ENCODE peak calls at places on chromosomes 5 and 9, in six cellular contexts. S is CD8-positive, alpha-beta T cell; W is Caco-2; G is IMR-90; Z is activated T-helper 1 cell treated with Interleukin-2 at 50 U/mL for 16 hours; N is stimulated activated CD8-positive, alpha-beta memory T cell treated with anti-CD3 and anti-CD28 coated beads, Interleukin-4, amount 100 ng/mL, for 48 hours. J is an unnamed sample.

GRCh38 chr9:134918646-134919045 is 934 bp upstream of the FCN1 start:
- DNase-seq in S (no peak), G (no peak), N (no peak), Z (no peak), W (no peak), J (no peak)

GRCh38 chr5:125326114-125326513 is 579.7 kb upstream of the ZNF608 start:
- DNase-seq in W (no peak), S (no peak), N (no peak), Z (no peak), G (peak), J (no peak)

GRCh38 chr9:37100750-37101149 is 19.6 kb upstream of the ZCCHC7 start:
- DNase-seq in W (no peak), S (no peak), G (no peak), Z (no peak), N (no peak), J (no peak)

GRCh38 chr5:144547098-144547499 is 376.4 kb downstream of the KCTD16 start:
- DNase-seq in Z (no peak), S (no peak), G (peak), W (no peak), N (no peak), J (no peak)

GRCh38 chr5:169394371-169394770 is 93.4 kb upstream of the SLIT3 start:
- DNase-seq in N (no peak), W (no peak), Z (no peak), G (no peak), S (no peak), J (no peak)

GRCh38 chr5:173761182-173761521 is 127.0 kb upstream of the CPEB4 start:
- DNase-seq in W (no peak), S (no peak), G (no peak), Z (no peak), N (no peak), J (no peak)

GRCh38 chr9:35996358-35996970 is 38.5 kb upstream of the OR2S2 start:
- DNase-seq in N (no peak), W (no peak), S (no peak), Z (no peak), G (peak), J (no peak)

GRCh38 chr5:14406554-14406849 is 175.1 kb upstream of the OTULINL start:
- DNase-seq in G (peak), N (no peak), W (no peak), S (no peak), Z (no peak), J (no peak)

GRCh38 chr9:101365181-101365580 is 19.6 kb downstream of the BAAT start:
- DNase-seq in W (no peak), Z (no peak), S (no peak), N (no peak), G (peak), J (no peak)

GRCh38 chr9:38032266-38032830 is 36.7 kb downstream of the SHB start:
- DNase-seq in N (no peak), S (no peak), G (no peak), W (no peak), Z (no peak), J (no peak)

GRCh38 chr5:62167651-62168050 is 138.4 kb upstream of the KIF2A start:
- DNase-seq in W (no peak), G (no peak), S (no peak), N (no peak), Z (no peak), J (no peak)

GRCh38 chr9:77449177-77450092 is 198.7 kb downstream of the GNA14 start:
- DNase-seq in Z (no peak), S (no peak), G (peak), N (no peak), W (no peak), J (no peak)

GRCh38 chr5:3606121-3606831 is 10.6 kb downstream of the IRX1 start:
- DNase-seq in G (no peak), S (no peak), N (no peak), W (no peak), Z (no peak), J (no peak)

GRCh38 chr5:136511046-136511445 is 145.7 kb upstream of the TRPC7 start:
- DNase-seq in N (no peak), Z (no peak), S (no peak), G (no peak), W (no peak), J (no peak)

GRCh38 chr5:37926732-37927131 is 86.9 kb upstream of the GDNF start:
- DNase-seq in W (no peak), N (no peak), G (peak), Z (no peak), S (no peak), J (no peak)

GRCh38 chr9:77435688-77436087 is 212.4 kb downstream of the GNA14 start:
- DNase-seq in S (no peak), Z (no peak), N (no peak), W (no peak), G (peak), J (no peak)

GRCh38 chr5:122390107-122390506 is 78.1 kb downstream of the SNCAIP start:
- DNase-seq in S (no peak), G (no peak), Z (no peak), N (no peak), W (no peak), J (no peak)

GRCh38 chr5:56350595-56351170 is 117.6 kb upstream of the ANKRD55 start:
- DNase-seq in G (peak), S (no peak), Z (no peak), N (no peak), W (peak), J (no peak)

GRCh38 chr5:58019614-58020013 is 440.3 kb downstream of the PLK2 start:
- DNase-seq in S (no peak), W (no peak), G (no peak), Z (no peak), N (no peak), J (no peak)

GRCh38 chr5:173707392-173707791 is 90.9 kb upstream of the BOD1 start:
- DNase-seq in Z (no peak), N (no peak), S (no peak), W (no peak), G (peak), J (no peak)

GRCh38 chr9:38228331-38229122 is 159.5 kb upstream of the SHB start:
- DNase-seq in S (no peak), W (no peak), G (no peak), Z (no peak), N (no peak), J (no peak)

GRCh38 chr9:113879318-113879717 is 3.2 kb downstream of the ZNF618 start:
- DNase-seq in G (no peak), S (no peak), Z (no peak), W (no peak), N (no peak), J (no peak)

J was measured in stimulated activated naive CD4-positive, alpha-beta T cell.